ENCODE peak calls at places on chromosomes 16 and 17, in eight cellular contexts. Z is CD8-positive, alpha-beta T cell; D is mammary epithelial cell; C is prostate gland; G is pancreas; H is sigmoid colon; Q is Peyer's patch; Y is heart left ventricle. L is an unnamed sample.
A peak's percentile ranks its signal among the peaks of the same experiment; 100 is the strongest.

GRCh38 chr17:371583-371982 is 19.0 kb upstream of the RPH3AL start:
- DNase-seq in Z (no peak), D (no peak), C (no peak), G (no peak), H (no peak), Q (no peak), Y (no peak), L (no peak)

GRCh38 chr17:79141578-79142338 is 67.1 kb downstream of the ENGASE start:
- DNase-seq in Z (no peak), D (no peak), C (no peak), G (no peak), H (no peak), Q (no peak), Y (no peak), L (no peak)

GRCh38 chr16:70512456-70512855 is 10.9 kb downstream of the COG4 start:
- DNase-seq in Z (no peak), D (peak; percentile 91), C (no peak), G (no peak), H (no peak), Q (no peak), Y (no peak), L (no peak)

GRCh38 chr16:77043076-77043475 is 147.9 kb upstream of the MON1B start:
- DNase-seq in Z (no peak), D (peak; percentile 1), C (no peak), G (no peak), H (no peak), Q (no peak), Y (no peak), L (peak; percentile 6)

GRCh38 chr17:80979547-80980378 is 11.9 kb upstream of the CHMP6 start:
- DNase-seq in Z (no peak), D (no peak), C (no peak), G (no peak), H (no peak), Q (no peak), Y (no peak), L (no peak)

GRCh38 chr17:47888293-47888692 is 7.7 kb upstream of the SP2 start:
- DNase-seq in Z (no peak), D (no peak), C (no peak), G (no peak), H (no peak), Q (no peak), Y (no peak), L (no peak)

GRCh38 chr17:41339571-41340169 is 11.0 kb downstream of the KRT33A start:
- DNase-seq in Z (no peak), D (no peak), C (no peak), G (no peak), H (no peak), Q (no peak), Y (no peak), L (no peak)

GRCh38 chr17:5500804-5501391 is 14.5 kb downstream of the MIS12 start:
- DNase-seq in Z (peak; percentile 84), D (peak; percentile 42), C (peak; percentile 21), G (peak; percentile 56), H (peak; percentile 91), Q (peak; percentile 70), Y (peak; percentile 76), L (peak; percentile 92)

GRCh38 chr17:28612936-28613872 is 781 bp downstream of the RSKR start:
- DNase-seq in Z (peak; percentile 45), D (peak; percentile 2), C (no peak), G (no peak), H (no peak), Q (peak; percentile 40), Y (no peak), L (peak; percentile 70)

GRCh38 chr16:73047221-73047535 is 750 bp downstream of the ZFHX3 start:
- DNase-seq in Z (no peak), D (no peak), C (no peak), G (no peak), H (no peak), Q (no peak), Y (no peak), L (no peak)

GRCh38 chr16:71499775-71500364 is 10.7 kb upstream of the ZNF19 start:
- DNase-seq in Z (peak; percentile 56), D (peak; percentile 37), C (peak; percentile 36), G (peak; percentile 15), H (no peak), Q (no peak), Y (no peak), L (peak; percentile 60)

GRCh38 chr16:2767891-2768290 is 9.2 kb downstream of the ELOB start:
- DNase-seq in Z (no peak), D (peak; percentile 23), C (no peak), G (no peak), H (no peak), Q (no peak), Y (no peak), L (no peak)

GRCh38 chr17:66514227-66514806 is 211.9 kb downstream of the PRKCA start:
- DNase-seq in Z (no peak), D (peak; percentile 39), C (no peak), G (no peak), H (no peak), Q (no peak), Y (no peak), L (no peak)

GRCh38 chr17:57256708-57257112 is 387 bp downstream of the MSI2 start:
- DNase-seq in Z (peak; percentile 54), D (peak; percentile 20), C (peak; percentile 31), G (peak; percentile 32), H (peak; percentile 75), Q (peak; percentile 37), Y (no peak), L (peak; percentile 19)

GRCh38 chr16:1820096-1820972 is 6.3 kb downstream of the HAGH start:
- DNase-seq in Z (no peak), D (no peak), C (no peak), G (no peak), H (no peak), Q (no peak), Y (no peak), L (no peak)

GRCh38 chr16:58236231-58236690 is 38.4 kb upstream of the CSNK2A2 start:
- DNase-seq in Z (peak; percentile 64), D (peak; percentile 61), C (peak; percentile 59), G (peak; percentile 64), H (peak; percentile 78), Q (peak; percentile 70), Y (peak; percentile 75), L (peak; percentile 83)

GRCh38 chr16:66357523-66357928 is 9.0 kb upstream of the CDH5 start:
- DNase-seq in Z (peak; percentile 11), D (peak; percentile 74), C (peak; percentile 36), G (no peak), H (peak; percentile 75), Q (no peak), Y (peak; percentile 62), L (peak; percentile 66)

GRCh38 chr16:81703177-81704155 is 75.6 kb upstream of the PLCG2 start:
- DNase-seq in Z (no peak), D (peak; percentile 59), C (no peak), G (no peak), H (no peak), Q (no peak), Y (no peak), L (peak; percentile 82)

GRCh38 chr17:66649818-66650489 is 185.0 kb upstream of the CACNG5 start:
- DNase-seq in Z (no peak), D (no peak), C (no peak), G (no peak), H (no peak), Q (no peak), Y (no peak), L (no peak)

GRCh38 chr17:74873874-74874614 is 1.2 kb upstream of the FDXR start:
- DNase-seq in Z (no peak), D (no peak), C (no peak), G (no peak), H (no peak), Q (no peak), Y (no peak), L (peak; percentile 57)

GRCh38 chr17:78496311-78496710 is 80.9 kb downstream of the DNAH17 start:
- DNase-seq in Z (no peak), D (no peak), C (no peak), G (no peak), H (no peak), Q (no peak), Y (no peak), L (no peak)

GRCh38 chr17:50063516-50064252 is 7.8 kb downstream of the ITGA3 start:
- DNase-seq in Z (no peak), D (peak; percentile 57), C (no peak), G (no peak), H (no peak), Q (no peak), Y (no peak), L (no peak)
- H3K4me1 ChIP-seq in Z (no peaks in the 10 kb centered on the region), D (peaks cover 74% of the 10 kb centered on the region), C (no peaks in the 10 kb centered on the region), G (peaks cover 9% of the 10 kb centered on the region), H (peaks cover 71% of the 10 kb centered on the region), Q (peaks cover 12% of the 10 kb centered on the region), Y (peaks cover 70% of the 10 kb centered on the region), L (peaks cover 22% of the 10 kb centered on the region)

GRCh38 chr16:29813644-29814562 is 1.9 kb downstream of the PRRT2 start:
- DNase-seq in Z (no peak), D (no peak), C (no peak), G (no peak), H (no peak), Q (no peak), Y (no peak), L (no peak)

GRCh38 chr16:29811170-29811895 is 660 bp upstream of the PRRT2 start:
- DNase-seq in Z (peak; percentile 68), D (peak; percentile 97), C (peak; percentile 97), G (peak; percentile 97), H (peak; percentile 99), Q (peak; percentile 81), Y (peak; percentile 99), L (peak; percentile 97)

GRCh38 chr16:29812754-29813643 is 1.0 kb downstream of the PRRT2 start:
- DNase-seq in Z (no peak), D (no peak), C (no peak), G (no peak), H (no peak), Q (no peak), Y (no peak), L (no peak)

GRCh38 chr16:29810699-29811169 is 1.3 kb upstream of the PRRT2 start:
- DNase-seq in Z (no peak), D (no peak), C (no peak), G (no peak), H (no peak), Q (no peak), Y (peak; percentile 43), L (no peak)

GRCh38 chr16:29811896-29812665 is at the start of gene PRRT2:
- DNase-seq in Z (peak; percentile 51), D (no peak), C (peak; percentile 34), G (peak; percentile 46), H (peak; percentile 89), Q (peak; percentile 51), Y (peak; percentile 81), L (peak; percentile 49)
- H3K4me1 ChIP-seq in Z (peaks cover 65% of the 10 kb centered on the region), D (peaks cover 41% of the 10 kb centered on the region), C (peaks cover 27% of the 10 kb centered on the region), G (no peaks in the 10 kb centered on the region), H (peaks cover 86% of the 10 kb centered on the region), Q (peaks cover 4% of the 10 kb centered on the region), Y (peaks cover 65% of the 10 kb centered on the region), L (peaks cover 11% of the 10 kb centered on the region)

DNA sequence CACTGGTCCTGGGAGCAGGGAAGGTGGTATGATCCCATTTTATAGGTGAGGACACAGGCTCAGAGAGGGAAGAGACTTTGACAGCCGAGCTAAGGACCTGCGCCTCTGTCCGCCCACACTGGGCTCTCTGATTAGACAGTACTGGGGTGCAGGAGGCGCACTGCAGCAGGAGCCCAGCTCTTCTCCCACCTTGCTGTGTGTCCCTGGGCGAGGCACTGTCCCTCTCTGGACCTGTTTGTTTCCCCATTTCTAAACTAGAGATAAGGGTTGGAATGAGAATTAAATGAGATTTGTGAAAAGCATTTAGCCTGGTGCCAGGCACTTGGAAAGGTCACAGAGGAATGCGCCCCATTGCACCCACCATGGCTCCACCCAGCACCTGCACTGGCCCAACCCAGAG is 19.6 kb upstream of the GINS2 start:
- DNase-seq in Z (no peak), D (no peak), C (no peak), G (no peak), H (no peak), Q (no peak), Y (no peak), L (no peak)
- H3K4me1 ChIP-seq in Z (no peaks in the 10 kb centered on the region), D (no peaks in the 10 kb centered on the region), C (peaks cover 3% of the 10 kb centered on the region), G (no peaks in the 10 kb centered on the region), H (no peaks in the 10 kb centered on the region), Q (no peaks in the 10 kb centered on the region), Y (no peaks in the 10 kb centered on the region), L (peaks cover 4% of the 10 kb centered on the region)

GRCh38 chr17:17711708-17712141 is 30.5 kb downstream of the RAI1 start:
- DNase-seq in Z (no peak), D (no peak), C (no peak), G (no peak), H (no peak), Q (no peak), Y (no peak), L (peak; percentile 74)
- H3K4me1 ChIP-seq in Z (peaks cover 15% of the 10 kb centered on the region), D (peaks cover 47% of the 10 kb centered on the region), C (peaks cover 39% of the 10 kb centered on the region), G (peaks cover 11% of the 10 kb centered on the region), H (peaks cover 64% of the 10 kb centered on the region), Q (no peaks in the 10 kb centered on the region), Y (peaks cover 15% of the 10 kb centered on the region), L (peaks cover 51% of the 10 kb centered on the region)